ENCODE peak calls at places on chromosomes 5 and 9, in four cellular contexts. I, S, U and R are unnamed samples.

GRCh38 chr9:1875921-1876448 is 139.2 kb upstream of the SMARCA2 start:
- DNase-seq in I (peak; percentile 41), S (no peak), U (no peak), R (no peak)

GRCh38 chr5:98770158-98770910 is 3.1 kb upstream of the RGMB start:
- DNase-seq in I (no peak), S (peak; percentile 83), U (peak; percentile 75), R (no peak)

GRCh38 chr9:16869140-16869903 is 1.1 kb downstream of the BNC2 start:
- DNase-seq in I (no peak), S (no peak), U (peak; percentile 65), R (no peak)

GRCh38 chr5:31640024-31640423 is 1.1 kb downstream of the PDZD2 start:
- DNase-seq in I (no peak), S (no peak), U (no peak), R (no peak)

GRCh38 chr5:69113851-69114250 is 20.0 kb downstream of the SLC30A5 start:
- DNase-seq in I (no peak), S (no peak), U (no peak), R (no peak)

GRCh38 chr5:62030326-62030725 is 275.7 kb upstream of the KIF2A start:
- DNase-seq in I (no peak), S (no peak), U (no peak), R (no peak)

GRCh38 chr5:179124853-179125788 is 64.9 kb downstream of the ZNF354C start:
- DNase-seq in I (no peak), S (peak; percentile 66), U (no peak), R (peak; percentile 24)

GRCh38 chr9:7520396-7520795 is 279.2 kb downstream of the DMAC1 start:
- DNase-seq in I (no peak), S (no peak), U (no peak), R (no peak)

GRCh38 chr5:100827481-100827889 is 75.6 kb downstream of the ST8SIA4 start:
- DNase-seq in I (no peak), S (no peak), U (no peak), R (no peak)